ENCODE peak calls at places on chromosomes 6 and 20, in six cellular contexts. I is Calu3, F is tibial artery, Y is pancreas, W is GM12864, J is A549. V is an unnamed sample.

GRCh38 chr6:19771753-19772336 is 65.3 kb upstream of the ID4 start:
- DNase-seq in I (no peak), F (no peak), Y (no peak), W (no peak), J (no peak), V (no peak)

GRCh38 chr20:4791121-4791520 is 69.4 kb downstream of the PRND start:
- DNase-seq in I (no peak), F (no peak), Y (no peak), W (no peak), J (no peak), V (no peak)

GRCh38 chr6:108699290-108700041 is 138.7 kb downstream of the FOXO3 start:
- DNase-seq in I (no peak), F (no peak), Y (no peak), W (no peak), J (no peak), V (no peak)

GRCh38 chr6:106005013-106005412 is 81.1 kb upstream of the PRDM1 start:
- DNase-seq in I (no peak), F (no peak), Y (no peak), W (no peak), J (no peak), V (no peak)

GRCh38 chr20:9166153-9166780 is 97.4 kb downstream of the PLCB4 start:
- DNase-seq in I (no peak), F (no peak), Y (no peak), W (no peak), J (peak), V (no peak)

GRCh38 chr6:10908228-10908627 is 21.4 kb downstream of the SYCP2L start:
- DNase-seq in I (no peak), F (no peak), Y (no peak), W (no peak), J (no peak), V (no peak)

GRCh38 chr20:33672426-33673114 is 1.7 kb downstream of the NECAB3 start:
- DNase-seq in I (no peak), F (no peak), Y (no peak), W (no peak), J (no peak), V (no peak)

GRCh38 chr6:7545509-7546369 is 4.3 kb downstream of the DSP start:
- DNase-seq in I (no peak), F (no peak), Y (no peak), W (no peak), J (no peak), V (no peak)

GRCh38 chr6:87473419-87473903 is 687 bp downstream of the SLC35A1 start:
- DNase-seq in I (peak), F (no peak), Y (no peak), W (peak), J (peak), V (no peak)

GRCh38 chr6:155492061-155492735 is 36.6 kb upstream of the NOX3 start:
- DNase-seq in I (no peak), F (no peak), Y (no peak), W (no peak), J (no peak), V (no peak)

GRCh38 chr6:42073287-42073686 is 23.0 kb downstream of the TAF8 start:
- DNase-seq in I (no peak), F (no peak), Y (no peak), W (no peak), J (no peak), V (no peak)

GRCh38 chr6:42068173-42068572 is 17.8 kb downstream of the TAF8 start:
- DNase-seq in I (no peak), F (no peak), Y (no peak), W (no peak), J (no peak), V (no peak)

GRCh38 chr6:42071881-42072583 is 21.7 kb downstream of the TAF8 start:
- DNase-seq in I (no peak), F (no peak), Y (no peak), W (no peak), J (no peak), V (no peak)

GRCh38 chr6:42066156-42066555 is 15.8 kb downstream of the TAF8 start:
- DNase-seq in I (no peak), F (no peak), Y (no peak), W (no peak), J (no peak), V (no peak)

GRCh38 chr6:42068872-42069522 is 18.7 kb downstream of the TAF8 start:
- DNase-seq in I (no peak), F (no peak), Y (no peak), W (no peak), J (no peak), V (no peak)
- TF ChIP-seq CTCF in I (no peak), F (no peak), Y (no peak), W (no peak), J (no peak), V (no peak)

GRCh38 chr20:57509665-57510237 is 15.2 kb downstream of the CTCFL start:
- DNase-seq in I (peak), F (no peak), Y (no peak), W (no peak), J (peak), V (no peak)
- TF ChIP-seq CTCF in I (peak), F (no peak), Y (no peak), W (peak), J (peak), V (no peak)

DNA sequence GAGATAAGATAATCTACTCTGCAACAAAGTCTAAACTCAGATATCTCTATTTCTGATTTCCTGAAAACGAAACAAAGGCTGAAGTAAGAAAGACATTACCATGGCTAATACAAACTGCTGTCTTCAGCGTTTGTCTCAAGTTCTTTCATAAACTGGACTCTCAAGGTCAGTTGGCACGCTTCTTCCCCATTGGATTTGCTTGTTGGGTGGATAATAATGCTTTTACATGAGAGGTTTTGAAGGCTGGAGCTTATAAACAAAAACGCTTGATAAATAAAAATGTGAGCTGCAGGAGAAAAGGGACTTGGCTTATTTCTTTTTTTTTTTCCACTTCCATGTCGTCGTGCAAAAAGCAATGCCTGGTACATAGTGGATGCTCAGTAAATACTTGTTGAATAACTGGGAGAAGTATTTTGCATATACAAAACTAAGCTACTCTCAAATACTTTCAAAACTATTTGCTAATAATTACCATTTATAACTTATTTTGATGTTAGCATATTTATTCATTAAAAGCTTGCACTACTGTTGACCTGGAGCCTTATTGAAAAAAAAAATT is 65.7 kb upstream of the EEF1A1 start:
- DNase-seq in I (no peak), F (peak), Y (no peak), W (no peak), J (no peak), V (no peak)
- TF ChIP-seq CTCF in I (no peak), F (no peak), Y (no peak), W (no peak), J (no peak), V (no peak)

GRCh38 chr20:60294627-60295026 is 336.4 kb downstream of the CDH26 start:
- DNase-seq in I (no peak), F (no peak), Y (no peak), W (no peak), J (no peak), V (no peak)

GRCh38 chr20:60295214-60295613 is 337.0 kb downstream of the CDH26 start:
- DNase-seq in I (no peak), F (no peak), Y (no peak), W (no peak), J (no peak), V (no peak)

GRCh38 chr20:60298647-60299046 is 340.4 kb downstream of the CDH26 start:
- DNase-seq in I (no peak), F (no peak), Y (no peak), W (no peak), J (no peak), V (no peak)

GRCh38 chr20:60299951-60300350 is 341.7 kb downstream of the CDH26 start:
- DNase-seq in I (no peak), F (no peak), Y (no peak), W (no peak), J (no peak), V (no peak)

GRCh38 chr20:60297649-60298048 is 339.4 kb downstream of the CDH26 start:
- DNase-seq in I (no peak), F (no peak), Y (no peak), W (no peak), J (no peak), V (no peak)
- TF ChIP-seq CTCF in I (no peak), F (no peak), Y (no peak), W (no peak), J (no peak), V (no peak)

DNA sequence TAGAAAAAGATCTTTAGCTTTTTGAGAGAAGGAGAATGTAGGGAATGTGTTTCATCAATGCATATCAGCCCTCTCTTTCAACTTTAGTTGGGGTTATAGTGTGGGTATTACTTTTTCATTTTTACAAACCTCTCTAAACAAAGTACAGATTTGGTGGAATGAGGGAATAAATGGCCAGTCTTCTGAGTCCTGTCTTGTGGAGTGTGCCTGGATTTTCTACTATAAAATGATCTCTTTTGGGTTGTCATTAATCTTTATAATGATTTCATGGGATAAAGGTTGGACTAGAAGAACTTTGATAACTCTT is 209.3 kb downstream of the RNF144B start:
- DNase-seq in I (no peak), F (no peak), Y (no peak), W (no peak), J (no peak), V (no peak)
- TF ChIP-seq CTCF in I (no peak), F (no peak), Y (no peak), W (no peak), J (no peak), V (no peak)

DNA sequence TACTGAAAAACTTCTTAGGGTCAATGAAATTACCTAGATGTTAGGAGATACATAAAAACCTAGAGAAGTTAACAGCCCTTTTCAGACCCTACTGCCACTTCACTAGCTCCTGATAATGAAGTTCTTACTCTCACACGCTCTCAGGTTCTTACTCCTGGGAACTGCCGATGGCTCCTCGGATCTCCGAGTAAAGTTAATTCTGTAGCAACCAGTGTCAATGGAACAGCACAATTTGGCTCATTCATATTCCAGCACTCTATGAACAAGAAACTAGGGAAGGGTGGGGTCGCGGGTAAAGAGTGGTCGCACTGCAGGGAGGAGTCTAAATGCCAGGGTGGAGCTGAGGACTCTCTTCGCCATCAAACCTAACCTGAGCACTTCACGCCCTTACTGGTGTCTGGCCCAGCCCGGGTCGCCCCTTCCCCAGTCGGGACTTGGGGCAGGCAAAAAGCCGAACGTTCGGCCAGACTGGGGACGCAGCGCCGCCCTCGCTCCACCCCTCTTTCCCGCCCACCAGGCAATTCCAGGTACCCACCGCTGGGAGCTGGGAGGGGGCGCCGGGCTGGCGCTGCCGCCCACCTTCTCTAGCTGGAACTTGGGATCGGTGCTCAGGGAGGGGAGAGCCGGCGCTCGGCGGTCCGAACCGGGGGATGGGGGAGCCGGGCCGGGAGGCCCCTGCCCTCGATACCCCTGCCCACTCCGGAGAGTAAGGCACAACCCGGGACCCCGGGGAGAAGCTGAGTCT is 744 bp downstream of the RAB23 start:
- DNase-seq in I (peak), F (peak), Y (peak), W (no peak), J (peak), V (peak)
- TF ChIP-seq CTCF in I (peak), F (peak), Y (peak), W (peak), J (no peak), V (no peak)